ENCODE peak calls at places on chromosomes 3 and 15, in ten cellular contexts. B, J, W, G, D, S, U, I, L and R are unnamed samples.

GRCh38 chr15:52234596-52235541 is 43.7 kb upstream of the GNB5 start:
- DNase-seq in B (no peak), J (peak), W (no peak), G (no peak), D (peak), S (peak), U (no peak), I (no peak), L (no peak), R (no peak)

GRCh38 chr3:146511402-146512134 is 32.8 kb downstream of the PLSCR1 start:
- DNase-seq in B (no peak), J (no peak), W (no peak), G (no peak), D (no peak), S (no peak), U (no peak), I (no peak), L (no peak), R (no peak)

GRCh38 chr3:177131927-177132636 is 65.2 kb downstream of the TBL1XR1 start:
- DNase-seq in B (no peak), J (no peak), W (no peak), G (no peak), D (peak), S (no peak), U (no peak), I (no peak), L (no peak), R (no peak)

GRCh38 chr3:48474619-48475018 is 28.1 kb downstream of the ATRIP start:
- DNase-seq in B (no peak), J (no peak), W (no peak), G (no peak), D (no peak), S (no peak), U (peak), I (no peak), L (no peak), R (no peak)

GRCh38 chr3:52780298-52780585 is 2.8 kb downstream of the ITIH1 start:
- DNase-seq in B (no peak), J (no peak), W (no peak), G (no peak), D (no peak), S (no peak), U (no peak), I (no peak), L (no peak), R (no peak)

GRCh38 chr15:47674576-47675232 is 42.6 kb upstream of the SEMA6D start:
- DNase-seq in B (no peak), J (no peak), W (no peak), G (no peak), D (no peak), S (no peak), U (no peak), I (no peak), L (peak), R (no peak)

GRCh38 chr3:117234321-117234720 is 524.7 kb downstream of the TUSC7 start:
- DNase-seq in B (no peak), J (no peak), W (no peak), G (no peak), D (no peak), S (no peak), U (no peak), I (no peak), L (no peak), R (no peak)

GRCh38 chr3:12155833-12156232 is 2.9 kb downstream of the TIMP4 start:
- DNase-seq in B (no peak), J (no peak), W (no peak), G (no peak), D (no peak), S (no peak), U (peak), I (peak), L (no peak), R (no peak)

GRCh38 chr15:39242345-39242744 is 338.5 kb upstream of the THBS1 start:
- DNase-seq in B (no peak), J (no peak), W (no peak), G (no peak), D (no peak), S (no peak), U (no peak), I (peak), L (no peak), R (no peak)

GRCh38 chr15:92521624-92522008 is 127.9 kb downstream of the ST8SIA2 start:
- DNase-seq in B (no peak), J (no peak), W (peak), G (peak), D (peak), S (peak), U (peak), I (peak), L (peak), R (no peak)

GRCh38 chr3:48338635-48339034 is 5.2 kb upstream of the SPINK8 start:
- DNase-seq in B (no peak), J (no peak), W (no peak), G (no peak), D (no peak), S (no peak), U (no peak), I (no peak), L (no peak), R (no peak)

GRCh38 chr15:85615930-85616329 is 178.8 kb downstream of the KLHL25 start:
- DNase-seq in B (no peak), J (no peak), W (no peak), G (no peak), D (peak), S (no peak), U (peak), I (no peak), L (no peak), R (no peak)

GRCh38 chr3:73536336-73536895 is 88.3 kb downstream of the PDZRN3 start:
- DNase-seq in B (no peak), J (no peak), W (no peak), G (no peak), D (no peak), S (no peak), U (no peak), I (no peak), L (no peak), R (no peak)

GRCh38 chr3:52831500-52832301 is 1.2 kb upstream of the ITIH4 start:
- DNase-seq in B (no peak), J (no peak), W (no peak), G (no peak), D (no peak), S (no peak), U (peak), I (peak), L (no peak), R (no peak)

GRCh38 chr3:192917258-192917507 is 473 bp downstream of the MB21D2 start:
- DNase-seq in B (no peak), J (no peak), W (no peak), G (no peak), D (no peak), S (no peak), U (no peak), I (no peak), L (no peak), R (no peak)

GRCh38 chr3:25007974-25008658 is 419.9 kb upstream of the RARB start:
- DNase-seq in B (no peak), J (no peak), W (no peak), G (no peak), D (no peak), S (no peak), U (no peak), I (no peak), L (no peak), R (no peak)

GRCh38 chr15:94582368-94582767 is 351.0 kb downstream of the MCTP2 start:
- DNase-seq in B (no peak), J (no peak), W (no peak), G (no peak), D (peak), S (peak), U (peak), I (no peak), L (peak), R (no peak)

GRCh38 chr3:126683506-126683905 is 20.5 kb upstream of the CHCHD6 start:
- DNase-seq in B (no peak), J (no peak), W (no peak), G (no peak), D (no peak), S (no peak), U (peak), I (no peak), L (no peak), R (no peak)

GRCh38 chr3:53350652-53351051 is 3.3 kb upstream of the DCP1A start:
- DNase-seq in B (no peak), J (no peak), W (no peak), G (no peak), D (peak), S (no peak), U (peak), I (peak), L (no peak), R (no peak)

GRCh38 chr3:27194494-27194893 is 174.7 kb downstream of the NEK10 start:
- DNase-seq in B (no peak), J (no peak), W (no peak), G (no peak), D (no peak), S (no peak), U (no peak), I (no peak), L (no peak), R (no peak)

GRCh38 chr3:133377396-133377795 is 22.5 kb upstream of the BFSP2 start:
- DNase-seq in B (no peak), J (no peak), W (no peak), G (no peak), D (peak), S (no peak), U (no peak), I (peak), L (peak), R (no peak)

GRCh38 chr3:156409694-156410093 is 145.2 kb downstream of the SSR3 start:
- DNase-seq in B (no peak), J (no peak), W (no peak), G (no peak), D (no peak), S (no peak), U (no peak), I (no peak), L (no peak), R (no peak)

GRCh38 chr15:61130945-61131597 is 98.0 kb downstream of the RORA start:
- DNase-seq in B (no peak), J (no peak), W (no peak), G (no peak), D (no peak), S (no peak), U (no peak), I (no peak), L (no peak), R (no peak)

GRCh38 chr3:58647661-58648141 is 18.9 kb downstream of the FAM3D start:
- DNase-seq in B (no peak), J (no peak), W (no peak), G (no peak), D (no peak), S (no peak), U (no peak), I (no peak), L (peak), R (no peak)

GRCh38 chr3:150248116-150248864 is 159.8 kb upstream of the TSC22D2 start:
- DNase-seq in B (no peak), J (no peak), W (no peak), G (no peak), D (peak), S (no peak), U (no peak), I (peak), L (no peak), R (no peak)

GRCh38 chr3:123098411-123099330 is 31.8 kb downstream of the PDIA5 start:
- DNase-seq in B (no peak), J (no peak), W (no peak), G (no peak), D (no peak), S (no peak), U (peak), I (peak), L (no peak), R (no peak)

GRCh38 chr3:197472151-197472550 is 83.6 kb downstream of the BDH1 start:
- DNase-seq in B (no peak), J (no peak), W (no peak), G (no peak), D (no peak), S (no peak), U (no peak), I (no peak), L (no peak), R (no peak)

GRCh38 chr3:170603770-170604510 is 18.1 kb upstream of the SLC7A14 start:
- DNase-seq in B (no peak), J (no peak), W (no peak), G (no peak), D (no peak), S (no peak), U (no peak), I (no peak), L (no peak), R (no peak)

GRCh38 chr3:116291141-116291540 is 154.1 kb downstream of the LSAMP start:
- DNase-seq in B (no peak), J (no peak), W (no peak), G (no peak), D (no peak), S (no peak), U (no peak), I (no peak), L (no peak), R (no peak)

GRCh38 chr3:131110087-131110486 is 83.4 kb downstream of the NEK11 start:
- DNase-seq in B (no peak), J (no peak), W (no peak), G (no peak), D (no peak), S (no peak), U (no peak), I (peak), L (no peak), R (no peak)

GRCh38 chr3:170410428-170411029 is 8.1 kb upstream of the CLDN11 start:
- DNase-seq in B (no peak), J (no peak), W (no peak), G (no peak), D (peak), S (no peak), U (no peak), I (no peak), L (no peak), R (no peak)

GRCh38 chr3:72892081-72892763 is 4.4 kb downstream of the GXYLT2 start:
- DNase-seq in B (no peak), J (no peak), W (no peak), G (no peak), D (no peak), S (no peak), U (no peak), I (peak), L (no peak), R (no peak)

GRCh38 chr3:125125822-125126245 is 70.0 kb upstream of the HEG1 start:
- DNase-seq in B (no peak), J (no peak), W (no peak), G (no peak), D (no peak), S (peak), U (peak), I (peak), L (no peak), R (no peak)

GRCh38 chr15:76235186-76235826 is 76.0 kb downstream of the ETFA start:
- DNase-seq in B (no peak), J (no peak), W (no peak), G (no peak), D (peak), S (no peak), U (no peak), I (peak), L (peak), R (no peak)

GRCh38 chr3:15269091-15269989 is 63.0 kb downstream of the SH3BP5 start:
- DNase-seq in B (peak), J (peak), W (peak), G (peak), D (no peak), S (peak), U (peak), I (peak), L (no peak), R (peak)

GRCh38 chr3:125107861-125108567 is 52.2 kb upstream of the HEG1 start:
- DNase-seq in B (no peak), J (no peak), W (no peak), G (no peak), D (no peak), S (no peak), U (no peak), I (peak), L (no peak), R (no peak)

GRCh38 chr3:114858329-114858728 is 288.8 kb downstream of the ZBTB20 start:
- DNase-seq in B (no peak), J (no peak), W (no peak), G (no peak), D (no peak), S (no peak), U (no peak), I (no peak), L (no peak), R (no peak)

GRCh38 chr15:70853855-70854668 is at the start of gene LARP6:
- DNase-seq in B (no peak), J (no peak), W (peak), G (no peak), D (no peak), S (peak), U (peak), I (no peak), L (no peak), R (no peak)